ENCODE peak calls at places on chromosomes 3 and 15, in seven cellular contexts. O is NCI-H1417, Y is HCEC 1CT, L is RCC 7860, X is amygdala, N is heart left ventricle, Z is AG04449. D is an unnamed sample.

GRCh38 chr15:40182358-40183029 is 21.6 kb downstream of the BUB1B start:
- DNase-seq in O (no peak), Y (no peak), L (no peak), X (no peak), N (no peak), Z (no peak), D (no peak)

GRCh38 chr15:71880276-71880675 is 69.9 kb downstream of the NR2E3 start:
- DNase-seq in O (no peak), Y (no peak), L (no peak), X (no peak), N (no peak), Z (no peak), D (no peak)

GRCh38 chr3:23376516-23377248 is 173.6 kb downstream of the UBE2E2 start:
- DNase-seq in O (no peak), Y (peak), L (no peak), X (no peak), N (no peak), Z (no peak), D (no peak)

GRCh38 chr15:80906159-80906775 is 83.4 kb downstream of the MESD start:
- DNase-seq in O (peak), Y (peak), L (peak), X (no peak), N (no peak), Z (no peak), D (no peak)

GRCh38 chr15:97870771-97871170 is 89.7 kb upstream of the ARRDC4 start:
- DNase-seq in O (no peak), Y (no peak), L (no peak), X (no peak), N (no peak), Z (no peak), D (no peak)

GRCh38 chr3:40207796-40208195 is 101.7 kb upstream of the EIF1B start:
- DNase-seq in O (no peak), Y (peak), L (no peak), X (no peak), N (no peak), Z (no peak), D (no peak)

GRCh38 chr15:51726302-51727073 is 11.0 kb downstream of the LYSMD2 start:
- DNase-seq in O (peak), Y (peak), L (peak), X (no peak), N (peak), Z (peak), D (no peak)

GRCh38 chr3:149479621-149480325 is 5.3 kb downstream of the TM4SF4 start:
- DNase-seq in O (no peak), Y (no peak), L (peak), X (no peak), N (no peak), Z (no peak), D (no peak)

GRCh38 chr3:182886497-182886896 is 93.2 kb downstream of the ATP11B start:
- DNase-seq in O (no peak), Y (peak), L (no peak), X (no peak), N (no peak), Z (no peak), D (no peak)

GRCh38 chr3:159629329-159630084 is 359.1 kb upstream of the IL12A start:
- DNase-seq in O (no peak), Y (no peak), L (no peak), X (no peak), N (no peak), Z (no peak), D (no peak)

GRCh38 chr15:81336568-81336967 is 12.6 kb upstream of the STARD5 start:
- DNase-seq in O (peak), Y (peak), L (peak), X (no peak), N (no peak), Z (no peak), D (no peak)

GRCh38 chr15:31296304-31297220 is 30.1 kb upstream of the KLF13 start:
- DNase-seq in O (no peak), Y (no peak), L (no peak), X (no peak), N (no peak), Z (no peak), D (no peak)

GRCh38 chr3:46669191-46669999 is 24.1 kb downstream of the ALS2CL start:
- DNase-seq in O (no peak), Y (no peak), L (no peak), X (no peak), N (peak), Z (no peak), D (no peak)

GRCh38 chr3:139557041-139557440 is 17.5 kb upstream of the RBP1 start:
- DNase-seq in O (no peak), Y (no peak), L (no peak), X (no peak), N (no peak), Z (no peak), D (no peak)

GRCh38 chr15:42010434-42010833 is 10.4 kb downstream of the PLA2G4E start:
- DNase-seq in O (no peak), Y (no peak), L (peak), X (no peak), N (no peak), Z (no peak), D (no peak)

GRCh38 chr15:72306211-72306785 is 13.7 kb downstream of the CELF6 start:
- DNase-seq in O (peak), Y (peak), L (no peak), X (peak), N (no peak), Z (no peak), D (no peak)

GRCh38 chr3:40985195-40985594 is 214.1 kb upstream of the CTNNB1 start:
- DNase-seq in O (peak), Y (no peak), L (no peak), X (no peak), N (no peak), Z (no peak), D (no peak)

GRCh38 chr3:2390926-2391532 is 292.4 kb downstream of the CNTN4 start:
- DNase-seq in O (no peak), Y (no peak), L (no peak), X (no peak), N (no peak), Z (no peak), D (no peak)

GRCh38 chr3:49213998-49214397 is 42.6 kb downstream of the KLHDC8B start:
- DNase-seq in O (no peak), Y (no peak), L (no peak), X (no peak), N (no peak), Z (no peak), D (no peak)

GRCh38 chr3:71875461-71875947 is 90.6 kb upstream of the PROK2 start:
- DNase-seq in O (peak), Y (peak), L (peak), X (peak), N (peak), Z (peak), D (peak)

GRCh38 chr3:13522236-13522635 is 26.7 kb upstream of the FBLN2 start:
- DNase-seq in O (no peak), Y (no peak), L (no peak), X (no peak), N (no peak), Z (no peak), D (no peak)

GRCh38 chr3:122392868-122393844 is 9.2 kb downstream of the FAM162A start:
- DNase-seq in O (peak), Y (peak), L (peak), X (no peak), N (no peak), Z (no peak), D (no peak)

GRCh38 chr3:154775821-154776548 is 304.1 kb upstream of the MME start:
- DNase-seq in O (no peak), Y (no peak), L (no peak), X (no peak), N (no peak), Z (no peak), D (no peak)

GRCh38 chr3:62805578-62805977 is 69.6 kb downstream of the CADPS start:
- DNase-seq in O (peak), Y (no peak), L (no peak), X (no peak), N (no peak), Z (no peak), D (no peak)

GRCh38 chr15:66293085-66293418 is 316 bp upstream of the DIS3L start:
- DNase-seq in O (no peak), Y (no peak), L (no peak), X (no peak), N (no peak), Z (no peak), D (no peak)

GRCh38 chr15:42404461-42405235 is 45.3 kb downstream of the CAPN3 start:
- DNase-seq in O (no peak), Y (no peak), L (no peak), X (peak), N (no peak), Z (no peak), D (no peak)

GRCh38 chr15:92391640-92392039 is 2.0 kb upstream of the ST8SIA2 start:
- DNase-seq in O (peak), Y (no peak), L (no peak), X (no peak), N (no peak), Z (no peak), D (no peak)

GRCh38 chr15:35450492-35450891 is 95.5 kb downstream of the DPH6 start:
- DNase-seq in O (no peak), Y (peak), L (no peak), X (no peak), N (no peak), Z (peak), D (no peak)

GRCh38 chr15:47374222-47374621 is 343.1 kb upstream of the SEMA6D start:
- DNase-seq in O (no peak), Y (peak), L (no peak), X (no peak), N (no peak), Z (no peak), D (no peak)

GRCh38 chr3:19216669-19217337 is 68.5 kb downstream of the KCNH8 start:
- DNase-seq in O (no peak), Y (no peak), L (no peak), X (no peak), N (peak), Z (no peak), D (no peak)

GRCh38 chr15:71659730-71660067 is 150.7 kb upstream of the NR2E3 start:
- DNase-seq in O (no peak), Y (no peak), L (no peak), X (no peak), N (no peak), Z (no peak), D (no peak)

GRCh38 chr3:155370198-155370597 is 76.7 kb upstream of the STRIT1 start:
- DNase-seq in O (no peak), Y (no peak), L (no peak), X (no peak), N (peak), Z (no peak), D (no peak)

GRCh38 chr3:196422976-196423781 is 9.0 kb downstream of the UBXN7 start:
- DNase-seq in O (no peak), Y (no peak), L (no peak), X (peak), N (peak), Z (no peak), D (no peak)

GRCh38 chr15:31399544-31400171 is 73.0 kb downstream of the KLF13 start:
- DNase-seq in O (no peak), Y (no peak), L (no peak), X (no peak), N (no peak), Z (no peak), D (no peak)

GRCh38 chr3:36653095-36653494 is 111.3 kb downstream of the DCLK3 start:
- DNase-seq in O (no peak), Y (peak), L (peak), X (no peak), N (no peak), Z (no peak), D (no peak)

D was measured in stimulated activated CD8-positive, alpha-beta memory T cell treated with anti-CD3 and anti-CD28 coated beads, Interleukin-7, amount 100 ng/mL, for 1 hour.